ENCODE peak calls at places on chromosomes 5 and 9, in five cellular contexts. J is OCI-M1; E is stimulated activated CD8-positive, alpha-beta memory T cell treated with anti-CD3 and anti-CD28 coated beads, Interleukin-2, amount 100 ng/mL, for 1 hour; Y is choroid plexus epithelial cell; R is anterior cingulate cortex. O is an unnamed sample.
A peak's percentile ranks its signal among the peaks of the same experiment; 100 is the strongest.

GRCh38 chr5:146047396-146047795 is 58.0 kb downstream of the PLAC8L1 start:
- DNase-seq in J (no peak), E (no peak), Y (no peak), R (no peak), O (no peak)

GRCh38 chr5:87022415-87022814 is 245.3 kb upstream of the RASA1 start:
- DNase-seq in J (peak; percentile 21), E (no peak), Y (no peak), R (no peak), O (no peak)

GRCh38 chr5:177510567-177511053 is 984 bp upstream of the DOK3 start:
- DNase-seq in J (no peak), E (no peak), Y (no peak), R (no peak), O (no peak)

GRCh38 chr9:76516350-76516749 is 57.4 kb downstream of the GCNT1 start:
- DNase-seq in J (no peak), E (no peak), Y (peak; percentile 23), R (no peak), O (no peak)

GRCh38 chr9:132996526-132996925 is 18.0 kb downstream of the GFI1B start:
- DNase-seq in J (no peak), E (no peak), Y (no peak), R (no peak), O (no peak)

GRCh38 chr5:145847499-145848497 is 12.7 kb upstream of the PRELID2 start:
- DNase-seq in J (no peak), E (no peak), Y (peak; percentile 82), R (no peak), O (peak; percentile 88)

GRCh38 chr5:34688015-34688800 is 32.1 kb downstream of the RAI14 start:
- DNase-seq in J (no peak), E (no peak), Y (no peak), R (no peak), O (no peak)

GRCh38 chr5:54516051-54516645 is 1.4 kb upstream of the SNX18 start:
- DNase-seq in J (no peak), E (no peak), Y (peak; percentile 47), R (no peak), O (peak; percentile 46)

GRCh38 chr5:139711067-139711851 is 63.1 kb downstream of the CXXC5 start:
- DNase-seq in J (peak; percentile 56), E (no peak), Y (peak; percentile 50), R (peak; percentile 64), O (no peak)

GRCh38 chr5:41412496-41412895 is 97.9 kb downstream of the PLCXD3 start:
- DNase-seq in J (no peak), E (no peak), Y (no peak), R (no peak), O (no peak)

GRCh38 chr9:2623046-2623865 is 1.7 kb downstream of the VLDLR start:
- DNase-seq in J (no peak), E (no peak), Y (peak; percentile 41), R (peak; percentile 72), O (peak; percentile 25)

GRCh38 chr9:96818535-96818934 is 35.8 kb downstream of the ZNF782 start:
- DNase-seq in J (peak; percentile 45), E (no peak), Y (no peak), R (no peak), O (no peak)

GRCh38 chr5:141771562-141771961 is 89.5 kb upstream of the ARAP3 start:
- DNase-seq in J (no peak), E (no peak), Y (no peak), R (no peak), O (no peak)

GRCh38 chr5:143402464-143403356 is 776 bp downstream of the NR3C1 start:
- DNase-seq in J (peak; percentile 83), E (no peak), Y (peak; percentile 61), R (peak; percentile 70), O (no peak)

GRCh38 chr9:128245293-128246151 is 30.3 kb downstream of the GOLGA2 start:
- DNase-seq in J (no peak), E (no peak), Y (peak; percentile 75), R (no peak), O (peak; percentile 57)

GRCh38 chr5:36442796-36443195 is 141.1 kb upstream of the RANBP3L start:
- DNase-seq in J (peak; percentile 22), E (no peak), Y (peak; percentile 80), R (no peak), O (peak; percentile 47)

GRCh38 chr5:113119271-113119924 is 142.8 kb downstream of the DCP2 start:
- DNase-seq in J (no peak), E (no peak), Y (peak; percentile 24), R (no peak), O (no peak)

GRCh38 chr5:178569485-178569884 is 20.7 kb downstream of the COL23A1 start:
- DNase-seq in J (peak; percentile 8), E (no peak), Y (peak; percentile 20), R (no peak), O (no peak)

GRCh38 chr5:8538813-8539212 is 669.9 kb downstream of the MTRR start:
- DNase-seq in J (no peak), E (no peak), Y (no peak), R (no peak), O (no peak)

GRCh38 chr9:129253820-129254381 is 75.8 kb upstream of the IER5L start:
- DNase-seq in J (no peak), E (no peak), Y (peak; percentile 61), R (peak; percentile 65), O (no peak)

GRCh38 chr5:154179846-154180710 is 10.5 kb upstream of the GALNT10 start:
- DNase-seq in J (peak; percentile 78), E (no peak), Y (peak; percentile 85), R (peak; percentile 51), O (no peak)

GRCh38 chr9:36245906-36246305 is 12.3 kb downstream of the GNE start:
- DNase-seq in J (no peak), E (no peak), Y (no peak), R (no peak), O (no peak)

GRCh38 chr5:83516962-83517750 is 45.6 kb downstream of the VCAN start:
- DNase-seq in J (no peak), E (no peak), Y (no peak), R (no peak), O (no peak)

GRCh38 chr5:176743828-176744583 is 66.4 kb upstream of the UNC5A start:
- DNase-seq in J (no peak), E (no peak), Y (no peak), R (peak; percentile 54), O (no peak)

GRCh38 chr5:173191561-173191960 is 43.4 kb downstream of the NKX2-5 start:
- DNase-seq in J (no peak), E (no peak), Y (no peak), R (no peak), O (no peak)

GRCh38 chr5:175874462-175875139 is 3.2 kb downstream of the CPLX2 start:
- DNase-seq in J (no peak), E (no peak), Y (no peak), R (no peak), O (no peak)

GRCh38 chr5:91212336-91213092 is 170.6 kb downstream of the ARRDC3 start:
- DNase-seq in J (peak; percentile 32), E (no peak), Y (peak; percentile 79), R (no peak), O (peak; percentile 91)

GRCh38 chr9:2916382-2916985 is 72.6 kb upstream of the PUM3 start:
- DNase-seq in J (no peak), E (no peak), Y (no peak), R (no peak), O (no peak)

GRCh38 chr5:65017636-65018035 is 248.9 kb downstream of the CWC27 start:
- DNase-seq in J (no peak), E (no peak), Y (peak; percentile 83), R (no peak), O (peak; percentile 35)

GRCh38 chr5:76210946-76211345 is 127.8 kb downstream of the SV2C start:
- DNase-seq in J (no peak), E (no peak), Y (no peak), R (no peak), O (no peak)

GRCh38 chr9:130328349-130328801 is 62.8 kb downstream of the HMCN2 start:
- DNase-seq in J (no peak), E (no peak), Y (peak; percentile 52), R (no peak), O (peak; percentile 30)

GRCh38 chr5:69493235-69493925 is 790 bp downstream of the OCLN start:
- DNase-seq in J (no peak), E (no peak), Y (no peak), R (no peak), O (peak; percentile 26)

O was measured in astrocyte.